ENCODE peak calls at places on chromosomes 2 and 18, in four cellular contexts. H is iris pigment epithelial cell; A is stimulated activated CD8-positive, alpha-beta memory T cell treated with anti-CD3 and anti-CD28 coated beads, Interleukin-7, amount 100 ng/mL, for 24 hours; L is effector CD4-positive, alpha-beta T cell. R is an unnamed sample.

GRCh38 chr18:57915848-57916596 is 112.9 kb upstream of the ATP8B1 start:
- DNase-seq in L (no peak), H (no peak), A (no peak), R (no peak)

GRCh38 chr18:23574611-23575308 is 11.5 kb downstream of the NPC1 start:
- DNase-seq in A (no peak), H (no peak), L (no peak), R (no peak)

GRCh38 chr2:96760986-96761832 is 507 bp downstream of the CNNM4 start:
- DNase-seq in A (no peak), H (no peak), L (no peak), R (no peak)

GRCh38 chr2:151339168-151339567 is 18.2 kb upstream of the TNFAIP6 start:
- DNase-seq in H (no peak), L (no peak), A (no peak), R (no peak)

GRCh38 chr2:161423351-161424178 is 7.5 kb downstream of the TBR1 start:
- DNase-seq in H (no peak), A (no peak), L (no peak), R (no peak)

GRCh38 chr2:218229239-218229638 is 12.2 kb downstream of the ARPC2 start:
- DNase-seq in L (peak), A (no peak), H (peak), R (no peak)

GRCh38 chr2:141967503-141967902 is 163.3 kb downstream of the LRP1B start:
- DNase-seq in H (no peak), L (no peak), A (no peak), R (no peak)

GRCh38 chr2:111117666-111118454 is 2.9 kb upstream of the BCL2L11 start:
- DNase-seq in L (no peak), A (no peak), H (peak), R (no peak)

R was measured in D721Med.